ENCODE peak calls at places on chromosomes 6 and 20, in four cellular contexts. D, W, K and C are unnamed samples.

GRCh38 chr6:53959717-53960116 is 151.5 kb upstream of the MLIP start:
- DNase-seq in D (no peak), W (no peak), K (no peak), C (no peak)

GRCh38 chr20:675453-676314 is at the start of gene SCRT2:
- DNase-seq in D (peak), W (peak), K (peak), C (peak)

GRCh38 chr20:45905505-45906079 is 6.4 kb downstream of the PLTP start:
- DNase-seq in D (peak), W (peak), K (no peak), C (no peak)

GRCh38 chr6:106066984-106067383 is 19.2 kb upstream of the PRDM1 start:
- DNase-seq in D (no peak), W (no peak), K (no peak), C (no peak)

GRCh38 chr6:168956884-168957730 is 296.5 kb downstream of the THBS2 start:
- DNase-seq in D (peak), W (peak), K (peak), C (peak)

GRCh38 chr6:152746172-152746553 is 4.4 kb upstream of the VIP start:
- DNase-seq in D (peak), W (no peak), K (no peak), C (no peak)

GRCh38 chr6:121465101-121465500 is 29.7 kb downstream of the GJA1 start:
- DNase-seq in D (no peak), W (no peak), K (no peak), C (no peak)

GRCh38 chr20:60695223-60695622 is 556.8 kb upstream of the CDH4 start:
- DNase-seq in D (peak), W (no peak), K (no peak), C (no peak)

GRCh38 chr6:37182736-37183590 is 13.0 kb downstream of the PIM1 start:
- DNase-seq in D (no peak), W (no peak), K (no peak), C (no peak)

GRCh38 chr20:58907481-58908137 is 55.1 kb downstream of the GNAS start:
- DNase-seq in D (peak), W (no peak), K (no peak), C (no peak)

GRCh38 chr6:5205877-5206840 is 54.6 kb downstream of the LYRM4 start:
- DNase-seq in D (peak), W (no peak), K (no peak), C (no peak)

GRCh38 chr6:48474764-48475674 is 364.0 kb upstream of the PTCHD4 start:
- DNase-seq in D (no peak), W (no peak), K (no peak), C (no peak)

GRCh38 chr6:36223706-36224105 is 27.2 kb downstream of the BRPF3 start:
- DNase-seq in D (no peak), W (no peak), K (no peak), C (no peak)

GRCh38 chr20:7015257-7015656 is 247.8 kb downstream of the BMP2 start:
- DNase-seq in D (no peak), W (no peak), K (no peak), C (no peak)

GRCh38 chr6:125507987-125508655 is 206.4 kb upstream of the HDDC2 start:
- DNase-seq in D (peak), W (no peak), K (no peak), C (no peak)

GRCh38 chr6:24755284-24755683 is 19.5 kb upstream of the GMNN start:
- DNase-seq in D (no peak), W (no peak), K (no peak), C (no peak)

GRCh38 chr20:37992802-37993538 is 40.3 kb downstream of the TTI1 start:
- DNase-seq in D (peak), W (no peak), K (no peak), C (no peak)

GRCh38 chr20:3721912-3722311 is 9.5 kb upstream of the SIGLEC1 start:
- DNase-seq in D (no peak), W (no peak), K (no peak), C (no peak)

GRCh38 chr6:107292570-107293285 is 166.6 kb downstream of the PDSS2 start:
- DNase-seq in D (no peak), W (no peak), K (no peak), C (no peak)

GRCh38 chr20:51734876-51735499 is 33.2 kb downstream of the ATP9A start:
- DNase-seq in D (no peak), W (no peak), K (no peak), C (no peak)

GRCh38 chr6:23874985-23875384 is 251.0 kb upstream of the NRSN1 start:
- DNase-seq in D (no peak), W (no peak), K (no peak), C (no peak)

DNA sequence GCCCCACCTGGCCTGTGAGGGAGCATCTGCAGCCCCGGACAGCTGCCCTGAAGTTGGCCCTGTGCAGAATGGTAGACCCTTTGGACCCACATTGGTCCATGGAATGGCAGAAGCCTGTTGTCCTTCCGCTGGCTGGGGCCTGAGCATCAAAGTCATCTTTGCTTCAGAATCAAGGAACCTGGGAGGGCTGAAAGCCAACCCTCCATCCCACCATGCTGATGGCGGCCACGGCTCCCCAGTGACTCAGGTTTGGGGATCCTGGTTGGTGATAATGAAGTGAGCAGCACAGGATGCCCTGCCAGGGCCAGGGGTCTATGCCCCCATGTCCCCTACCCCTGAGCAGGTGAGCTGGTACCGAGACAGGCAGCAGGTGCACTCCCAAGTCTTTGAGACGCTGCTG is 52.8 kb downstream of the YTHDF1 start:
- DNase-seq in D (no peak), W (peak), K (no peak), C (no peak)
- H3K27ac ChIP-seq in D (no peak), W (no peak), K (no peak), C (no peak)

GRCh38 chr6:136767583-136768307 is 24.5 kb downstream of the MAP3K5 start:
- DNase-seq in D (no peak), W (no peak), K (no peak), C (no peak)
- H3K27ac ChIP-seq in D (no peak), W (no peak), K (no peak), C (no peak)

DNA sequence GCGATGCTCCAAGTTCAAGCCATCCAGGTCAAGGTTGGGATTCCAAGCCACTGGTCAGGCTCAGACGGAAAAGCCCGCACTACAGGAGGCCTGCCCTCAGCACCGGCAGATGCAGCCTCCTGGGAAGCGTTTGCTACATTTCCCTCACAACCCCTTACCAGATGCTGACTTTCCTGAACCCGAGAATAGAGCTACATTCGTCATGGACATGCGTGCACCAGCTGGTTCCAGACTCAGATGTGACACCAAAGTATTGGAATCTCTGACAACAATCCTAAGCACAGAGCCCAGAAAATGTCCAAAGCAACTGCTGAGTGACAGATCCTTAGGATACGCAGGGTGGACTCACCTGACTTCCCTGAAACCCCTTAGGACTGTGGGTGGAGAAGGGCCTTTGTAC is 174.9 kb downstream of the SASH1 start:
- DNase-seq in D (no peak), W (no peak), K (no peak), C (no peak)
- H3K27ac ChIP-seq in D (no peak), W (no peak), K (no peak), C (no peak)

GRCh38 chr6:57250348-57250747 is 28.2 kb upstream of the RAB23 start:
- DNase-seq in D (no peak), W (no peak), K (no peak), C (no peak)

GRCh38 chr6:57255451-57256181 is 33.5 kb upstream of the RAB23 start:
- DNase-seq in D (no peak), W (no peak), K (no peak), C (no peak)

GRCh38 chr6:57254055-57254717 is 32.1 kb upstream of the RAB23 start:
- DNase-seq in D (no peak), W (no peak), K (no peak), C (no peak)

GRCh38 chr6:57252975-57253374 is 30.9 kb upstream of the RAB23 start:
- DNase-seq in D (no peak), W (no peak), K (no peak), C (no peak)

GRCh38 chr6:57252137-57252536 is 30.0 kb upstream of the RAB23 start:
- DNase-seq in D (no peak), W (no peak), K (no peak), C (no peak)
- H3K27ac ChIP-seq in D (no peak), W (peak), K (no peak), C (no peak)

GRCh38 chr20:47346172-47346571 is 10.3 kb downstream of the ZMYND8 start:
- DNase-seq in D (no peak), W (no peak), K (no peak), C (no peak)
- H3K27ac ChIP-seq in D (no peak), W (no peak), K (peak), C (no peak)

DNA sequence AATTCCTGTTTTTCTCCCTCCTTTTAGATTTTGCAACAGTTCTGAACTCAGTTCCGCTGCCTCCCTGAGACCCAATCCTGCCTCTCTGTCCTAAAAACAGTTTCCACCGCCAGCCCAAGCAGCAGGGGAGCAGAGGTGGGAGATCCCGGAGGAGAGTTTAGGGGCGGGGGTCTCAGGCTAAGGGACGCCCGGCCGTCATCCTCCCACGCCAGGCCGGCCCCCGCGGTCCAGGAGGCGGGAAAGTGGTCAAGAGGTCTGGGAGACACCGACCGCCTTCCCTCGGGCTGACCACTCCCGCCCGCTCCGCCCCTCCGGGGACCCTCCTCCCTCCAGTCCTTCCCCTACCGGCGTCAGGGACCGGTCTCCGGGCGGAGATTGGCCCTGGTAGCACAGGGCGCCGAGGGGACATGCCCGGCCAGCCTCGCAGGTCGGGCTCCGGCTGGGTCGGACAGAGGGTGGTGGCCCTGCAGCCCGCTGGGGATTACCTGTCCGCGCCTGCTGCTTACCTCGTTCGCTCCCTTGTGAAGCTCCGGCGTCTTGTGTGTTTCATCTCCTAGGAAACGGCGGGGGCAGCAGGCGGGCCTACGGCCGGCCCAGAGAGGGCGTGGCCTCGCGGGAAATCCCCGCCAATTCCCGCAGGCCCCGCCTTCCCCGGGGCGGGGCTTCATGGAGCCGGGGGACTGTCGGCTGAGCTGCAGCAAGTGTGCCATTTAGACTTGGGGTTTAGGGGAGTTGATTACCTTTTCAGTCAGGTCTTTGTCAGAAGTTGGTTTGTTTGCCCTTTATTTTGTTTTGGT is at the start of gene MAK:
- DNase-seq in D (peak), W (peak), K (peak), C (peak)
- H3K27ac ChIP-seq in D (peak), W (peak), K (peak), C (no peak)

DNA sequence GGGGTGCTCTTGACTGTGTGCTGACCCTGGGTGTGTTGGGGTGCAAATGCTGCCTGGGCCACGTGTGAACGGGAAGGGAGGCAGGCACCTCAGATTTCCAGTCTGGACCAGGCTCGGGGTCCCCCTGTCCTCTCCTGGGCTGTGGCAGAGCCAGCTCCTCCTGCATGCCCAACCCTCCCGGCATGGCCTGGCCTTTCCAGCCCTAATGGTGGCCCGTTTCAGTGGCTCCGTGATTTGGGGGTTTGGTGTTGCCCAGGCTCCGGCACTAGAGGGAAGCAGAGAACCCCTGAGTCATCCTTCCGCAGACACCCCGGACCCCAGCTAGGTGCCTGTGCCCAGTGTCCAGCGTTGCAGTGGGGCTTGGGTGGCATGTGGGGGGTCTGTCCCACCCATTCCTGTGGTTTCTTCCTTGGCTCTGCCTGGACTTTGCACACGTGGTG is 9.1 kb downstream of the RBM38 start:
- DNase-seq in D (no peak), W (peak), K (no peak), C (no peak)
- H3K27ac ChIP-seq in D (no peak), W (no peak), K (no peak), C (no peak)

GRCh38 chr6:52305948-52306767 is 21.6 kb upstream of the MCM3 start:
- DNase-seq in D (no peak), W (no peak), K (no peak), C (no peak)
- H3K27ac ChIP-seq in D (no peak), W (peak), K (no peak), C (no peak)

GRCh38 chr6:12034831-12035230 is 22.7 kb downstream of the HIVEP1 start:
- DNase-seq in D (no peak), W (no peak), K (no peak), C (no peak)

GRCh38 chr6:12032783-12033573 is 20.9 kb downstream of the HIVEP1 start:
- DNase-seq in D (no peak), W (no peak), K (no peak), C (no peak)

GRCh38 chr6:12036766-12037165 is 24.7 kb downstream of the HIVEP1 start:
- DNase-seq in D (no peak), W (no peak), K (no peak), C (no peak)

GRCh38 chr6:12033770-12034169 is 21.7 kb downstream of the HIVEP1 start:
- DNase-seq in D (no peak), W (no peak), K (no peak), C (no peak)

GRCh38 chr6:12034349-12034748 is 22.2 kb downstream of the HIVEP1 start:
- DNase-seq in D (no peak), W (no peak), K (no peak), C (no peak)
- H3K27ac ChIP-seq in D (no peak), W (no peak), K (no peak), C (no peak)